ENCODE peak calls at places on chromosomes 3 and 15, in five cellular contexts. One of them, this sample, is unnamed.
A peak's percentile ranks its signal among the peaks of the same experiment; 100 is the strongest.

GRCh38 chr3:114565201-114565600 is 271.4 kb downstream of the TIGIT start:
- DNase-seq in neuronal stem cell: no peak
- DNase-seq in mesendoderm: no peak
- DNase-seq in IMR-90: no peak
- DNase-seq in H9: no peak
- DNase-seq in this sample: no peak

GRCh38 chr15:66145242-66146182 is 108.0 kb downstream of the MEGF11 start:
- DNase-seq in H9: no peak
- DNase-seq in mesendoderm: no peak
- DNase-seq in neuronal stem cell: no peak
- DNase-seq in IMR-90: no peak
- DNase-seq in this sample: no peak

GRCh38 chr3:158489181-158489580 is 81.8 kb upstream of the MLF1 start:
- DNase-seq in mesendoderm: no peak
- DNase-seq in neuronal stem cell: no peak
- DNase-seq in IMR-90: no peak
- DNase-seq in H9: no peak
- DNase-seq in this sample: no peak

GRCh38 chr3:104908761-104909160 is 457.9 kb upstream of the ALCAM start:
- DNase-seq in H9: no peak
- DNase-seq in IMR-90: no peak
- DNase-seq in neuronal stem cell: no peak
- DNase-seq in mesendoderm: peak; percentile 3
- DNase-seq in this sample: no peak

GRCh38 chr3:128240232-128240631 is 87.0 kb downstream of the EEFSEC start:
- DNase-seq in H9: no peak
- DNase-seq in neuronal stem cell: no peak
- DNase-seq in IMR-90: no peak
- DNase-seq in mesendoderm: no peak
- DNase-seq in this sample: no peak

GRCh38 chr15:99447497-99448371 is 118.0 kb upstream of the MEF2A start:
- DNase-seq in H9: peak; percentile 81
- DNase-seq in mesendoderm: peak; percentile 40
- DNase-seq in neuronal stem cell: no peak
- DNase-seq in IMR-90: no peak
- DNase-seq in this sample: no peak

GRCh38 chr3:123467051-123467450 is 18.2 kb upstream of the ADCY5 start:
- DNase-seq in H9: no peak
- DNase-seq in mesendoderm: no peak
- DNase-seq in IMR-90: no peak
- DNase-seq in neuronal stem cell: no peak
- DNase-seq in this sample: no peak

GRCh38 chr3:34583451-34583850 is 785.0 kb downstream of the PDCD6IP start:
- DNase-seq in IMR-90: no peak
- DNase-seq in H9: no peak
- DNase-seq in mesendoderm: no peak
- DNase-seq in neuronal stem cell: no peak
- DNase-seq in this sample: no peak

GRCh38 chr3:24158756-24159155 is 213.7 kb downstream of the NR1D2 start:
- DNase-seq in neuronal stem cell: no peak
- DNase-seq in H9: no peak
- DNase-seq in IMR-90: no peak
- DNase-seq in mesendoderm: peak; percentile 19
- DNase-seq in this sample: no peak

GRCh38 chr3:97981886-97982285 is 9.7 kb upstream of the RIOX2 start:
- DNase-seq in mesendoderm: no peak
- DNase-seq in IMR-90: peak; percentile 21
- DNase-seq in H9: no peak
- DNase-seq in neuronal stem cell: no peak
- DNase-seq in this sample: peak; percentile 60

GRCh38 chr15:31328999-31329639 is 2.5 kb downstream of the KLF13 start:
- DNase-seq in IMR-90: no peak
- DNase-seq in neuronal stem cell: no peak
- DNase-seq in H9: peak; percentile 68
- DNase-seq in mesendoderm: peak; percentile 55
- DNase-seq in this sample: no peak

GRCh38 chr15:50049871-50050270 is 69.2 kb downstream of the ATP8B4 start:
- DNase-seq in neuronal stem cell: no peak
- DNase-seq in IMR-90: peak; percentile 91
- DNase-seq in mesendoderm: no peak
- DNase-seq in H9: no peak
- DNase-seq in this sample: peak; percentile 69

GRCh38 chr15:77047013-77047412 is 23.9 kb downstream of the TSPAN3 start:
- DNase-seq in IMR-90: no peak
- DNase-seq in H9: no peak
- DNase-seq in neuronal stem cell: no peak
- DNase-seq in mesendoderm: no peak
- DNase-seq in this sample: no peak

GRCh38 chr3:78101363-78101762 is 1061.5 kb downstream of the ROBO2 start:
- DNase-seq in IMR-90: peak; percentile 74
- DNase-seq in mesendoderm: no peak
- DNase-seq in H9: no peak
- DNase-seq in neuronal stem cell: no peak
- DNase-seq in this sample: peak; percentile 77

GRCh38 chr3:10529809-10530208 is 24.4 kb upstream of the ATP2B2 start:
- DNase-seq in H9: no peak
- DNase-seq in mesendoderm: no peak
- DNase-seq in IMR-90: no peak
- DNase-seq in neuronal stem cell: no peak
- DNase-seq in this sample: no peak

GRCh38 chr15:87949214-87949933 is 307.2 kb downstream of the NTRK3 start:
- DNase-seq in IMR-90: no peak
- DNase-seq in neuronal stem cell: no peak
- DNase-seq in mesendoderm: no peak
- DNase-seq in H9: no peak
- DNase-seq in this sample: no peak

GRCh38 chr3:84724877-84725276 is 233.9 kb upstream of the CADM2 start:
- DNase-seq in H9: no peak
- DNase-seq in IMR-90: no peak
- DNase-seq in neuronal stem cell: no peak
- DNase-seq in mesendoderm: peak; percentile 66
- DNase-seq in this sample: no peak

GRCh38 chr3:49779378-49780079 is 6.8 kb downstream of the IP6K1 start:
- DNase-seq in H9: no peak
- DNase-seq in neuronal stem cell: no peak
- DNase-seq in IMR-90: no peak
- DNase-seq in mesendoderm: no peak
- DNase-seq in this sample: peak; percentile 20

GRCh38 chr15:101264011-101264410 is 12.2 kb upstream of the CHSY1 start:
- DNase-seq in mesendoderm: no peak
- DNase-seq in IMR-90: peak; percentile 46
- DNase-seq in neuronal stem cell: no peak
- DNase-seq in H9: no peak
- DNase-seq in this sample: peak; percentile 42

GRCh38 chr3:46894256-46894655 is 16.7 kb downstream of the PTH1R start:
- DNase-seq in IMR-90: no peak
- DNase-seq in H9: no peak
- DNase-seq in neuronal stem cell: no peak
- DNase-seq in mesendoderm: no peak
- DNase-seq in this sample: no peak

GRCh38 chr3:169147246-169148008 is 516.1 kb downstream of the MECOM start:
- DNase-seq in neuronal stem cell: peak; percentile 80
- DNase-seq in mesendoderm: peak; percentile 95
- DNase-seq in IMR-90: peak; percentile 61
- DNase-seq in H9: peak; percentile 86
- DNase-seq in this sample: peak; percentile 65

GRCh38 chr3:56855856-56856538 is 54.2 kb upstream of the ARHGEF3 start:
- DNase-seq in mesendoderm: peak; percentile 65
- DNase-seq in H9: peak; percentile 68
- DNase-seq in IMR-90: no peak
- DNase-seq in neuronal stem cell: peak; percentile 27
- DNase-seq in this sample: peak; percentile 60

GRCh38 chr3:158273646-158274045 is 163.8 kb downstream of the RSRC1 start:
- DNase-seq in mesendoderm: no peak
- DNase-seq in H9: no peak
- DNase-seq in IMR-90: peak; percentile 32
- DNase-seq in neuronal stem cell: no peak
- DNase-seq in this sample: no peak

GRCh38 chr15:75606711-75607684 is 18.5 kb downstream of the SNUPN start:
- DNase-seq in IMR-90: peak; percentile 51
- DNase-seq in mesendoderm: no peak
- DNase-seq in neuronal stem cell: no peak
- DNase-seq in H9: no peak
- DNase-seq in this sample: no peak

GRCh38 chr3:10263549-10264363 is 15.5 kb downstream of the TATDN2 start:
- DNase-seq in neuronal stem cell: no peak
- DNase-seq in mesendoderm: peak; percentile 85
- DNase-seq in H9: peak; percentile 85
- DNase-seq in IMR-90: peak; percentile 42
- DNase-seq in this sample: peak; percentile 80

GRCh38 chr15:40430271-40430805 is 10.4 kb upstream of the BAHD1 start:
- DNase-seq in IMR-90: peak; percentile 11
- DNase-seq in neuronal stem cell: no peak
- DNase-seq in H9: peak; percentile 59
- DNase-seq in mesendoderm: peak; percentile 55
- DNase-seq in this sample: no peak
- H3K18ac ChIP-seq in IMR-90: no peak overlapping the region
- H3K18ac ChIP-seq in neuronal stem cell: no peak overlapping the region
- H3K18ac ChIP-seq in H9: no peak overlapping the region
- H3K18ac ChIP-seq in mesendoderm: no peak overlapping the region
- H3K18ac ChIP-seq in this sample: no peak overlapping the region

DNA sequence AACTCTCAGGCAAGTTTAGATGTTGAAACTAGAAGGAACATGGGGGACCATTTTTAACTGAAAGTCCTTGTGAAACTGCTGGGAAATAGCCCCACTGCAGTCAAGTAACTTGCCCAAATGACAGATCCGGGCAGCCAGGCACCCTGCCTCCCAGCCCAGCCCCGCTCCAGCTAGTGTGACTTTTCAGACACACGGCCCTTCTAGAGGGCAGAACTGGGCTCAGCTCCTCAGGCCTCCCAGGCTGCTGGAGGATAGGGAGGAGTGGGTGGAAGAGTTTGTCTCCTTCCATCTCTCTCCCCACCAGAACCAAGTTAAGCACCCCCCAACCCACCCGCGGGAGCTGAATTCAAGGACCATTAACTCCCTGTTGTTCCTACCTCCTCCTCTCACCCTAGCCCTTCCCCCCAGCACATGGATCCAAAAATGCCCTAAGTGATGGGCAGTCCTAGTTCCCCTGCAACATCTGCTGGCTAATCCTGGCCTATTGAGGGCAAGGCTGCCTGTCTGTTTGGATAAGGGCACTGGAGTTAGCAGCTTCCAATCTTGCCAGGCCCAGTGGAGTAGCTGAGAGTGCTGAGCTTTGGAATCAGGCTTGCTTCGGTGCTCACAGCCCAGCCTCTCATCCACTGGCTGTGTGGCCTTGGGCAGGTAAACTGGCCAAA is 3.0 kb downstream of the CCDC33 start:
- DNase-seq in H9: no peak
- DNase-seq in IMR-90: no peak
- DNase-seq in neuronal stem cell: no peak
- DNase-seq in mesendoderm: no peak
- DNase-seq in this sample: no peak
- H3K18ac ChIP-seq in H9: no peak overlapping the region
- H3K18ac ChIP-seq in IMR-90: no peak overlapping the region
- H3K18ac ChIP-seq in neuronal stem cell: peak overlapping the region; percentile 65
- H3K18ac ChIP-seq in mesendoderm: no peak overlapping the region
- H3K18ac ChIP-seq in this sample: peak overlapping the region; percentile 80

GRCh38 chr15:51342249-51342999 is 969 bp downstream of the GLDN start:
- DNase-seq in IMR-90: no peak
- DNase-seq in H9: no peak
- DNase-seq in neuronal stem cell: no peak
- DNase-seq in mesendoderm: peak; percentile 11
- DNase-seq in this sample: no peak
- H3K18ac ChIP-seq in IMR-90: no peak overlapping the region
- H3K18ac ChIP-seq in H9: no peak overlapping the region
- H3K18ac ChIP-seq in neuronal stem cell: no peak overlapping the region
- H3K18ac ChIP-seq in mesendoderm: no peak overlapping the region
- H3K18ac ChIP-seq in this sample: no peak overlapping the region

GRCh38 chr3:95354494-95354893 is 1291.6 kb downstream of the NSUN3 start:
- DNase-seq in mesendoderm: peak; percentile 6
- DNase-seq in neuronal stem cell: no peak
- DNase-seq in H9: no peak
- DNase-seq in IMR-90: no peak
- DNase-seq in this sample: no peak

GRCh38 chr3:95351158-95351557 is 1288.3 kb downstream of the NSUN3 start:
- DNase-seq in mesendoderm: no peak
- DNase-seq in IMR-90: no peak
- DNase-seq in H9: no peak
- DNase-seq in neuronal stem cell: no peak
- DNase-seq in this sample: no peak

GRCh38 chr3:95343767-95344166 is 1280.9 kb downstream of the NSUN3 start:
- DNase-seq in H9: no peak
- DNase-seq in neuronal stem cell: no peak
- DNase-seq in mesendoderm: no peak
- DNase-seq in IMR-90: no peak
- DNase-seq in this sample: no peak

GRCh38 chr3:95350066-95350465 is 1287.2 kb downstream of the NSUN3 start:
- DNase-seq in H9: no peak
- DNase-seq in mesendoderm: no peak
- DNase-seq in neuronal stem cell: no peak
- DNase-seq in IMR-90: no peak
- DNase-seq in this sample: no peak

GRCh38 chr3:95348879-95349278 is 1286.0 kb downstream of the NSUN3 start:
- DNase-seq in IMR-90: no peak
- DNase-seq in H9: no peak
- DNase-seq in neuronal stem cell: no peak
- DNase-seq in mesendoderm: no peak
- DNase-seq in this sample: no peak
- H3K18ac ChIP-seq in IMR-90: no peak overlapping the region
- H3K18ac ChIP-seq in H9: no peak overlapping the region
- H3K18ac ChIP-seq in neuronal stem cell: no peak overlapping the region
- H3K18ac ChIP-seq in mesendoderm: no peak overlapping the region
- H3K18ac ChIP-seq in this sample: no peak overlapping the region

GRCh38 chr3:100455841-100456550 is 36.4 kb upstream of the TMEM45A start:
- DNase-seq in mesendoderm: no peak
- DNase-seq in H9: no peak
- DNase-seq in neuronal stem cell: no peak
- DNase-seq in IMR-90: no peak
- DNase-seq in this sample: no peak
- H3K18ac ChIP-seq in mesendoderm: no peak overlapping the region
- H3K18ac ChIP-seq in H9: no peak overlapping the region
- H3K18ac ChIP-seq in neuronal stem cell: no peak overlapping the region
- H3K18ac ChIP-seq in IMR-90: no peak overlapping the region
- H3K18ac ChIP-seq in this sample: no peak overlapping the region

This sample was measured in mesenchymal stem cell.